ENCODE peak calls at places on chromosomes 1 and 21, in four cellular contexts. One of them, this sample, is unnamed.

GRCh38 chr1:173733912-173734311 is 19.1 kb downstream of the KLHL20 start:
- DNase-seq in uterus: no peak
- DNase-seq in amniotic stem cell: no peak
- DNase-seq in fibroblast of the conjunctiva: no peak
- DNase-seq in this sample: no peak

GRCh38 chr1:5847013-5847654 is 145.1 kb downstream of the NPHP4 start:
- DNase-seq in amniotic stem cell: no peak
- DNase-seq in uterus: no peak
- DNase-seq in fibroblast of the conjunctiva: no peak
- DNase-seq in this sample: peak; percentile 50

GRCh38 chr1:110555807-110556470 is 37.0 kb upstream of the KCNA10 start:
- DNase-seq in amniotic stem cell: no peak
- DNase-seq in fibroblast of the conjunctiva: no peak
- DNase-seq in uterus: peak; percentile 40
- DNase-seq in this sample: no peak

GRCh38 chr21:17466166-17466565 is 46.7 kb upstream of the CXADR start:
- DNase-seq in amniotic stem cell: no peak
- DNase-seq in uterus: no peak
- DNase-seq in fibroblast of the conjunctiva: no peak
- DNase-seq in this sample: peak; percentile 28

GRCh38 chr1:175204285-175204684 is 11.7 kb upstream of the KIAA0040 start:
- DNase-seq in fibroblast of the conjunctiva: no peak
- DNase-seq in amniotic stem cell: no peak
- DNase-seq in uterus: no peak
- DNase-seq in this sample: no peak

GRCh38 chr1:119551218-119551617 is 44.2 kb downstream of the HSD3B1 start:
- DNase-seq in uterus: no peak
- DNase-seq in fibroblast of the conjunctiva: no peak
- DNase-seq in amniotic stem cell: no peak
- DNase-seq in this sample: no peak

GRCh38 chr1:172638885-172639831 is 19.7 kb upstream of the FASLG start:
- DNase-seq in fibroblast of the conjunctiva: peak; percentile 21
- DNase-seq in uterus: no peak
- DNase-seq in amniotic stem cell: peak; percentile 16
- DNase-seq in this sample: peak; percentile 46

GRCh38 chr1:85363526-85363925 is 87.1 kb upstream of the BCL10 start:
- DNase-seq in uterus: no peak
- DNase-seq in fibroblast of the conjunctiva: no peak
- DNase-seq in amniotic stem cell: no peak
- DNase-seq in this sample: no peak

GRCh38 chr1:160826546-160826945 is 30.6 kb downstream of the LY9 start:
- DNase-seq in amniotic stem cell: no peak
- DNase-seq in uterus: no peak
- DNase-seq in fibroblast of the conjunctiva: no peak
- DNase-seq in this sample: no peak

GRCh38 chr1:59408608-59409007 is 111.7 kb downstream of the FGGY start:
- DNase-seq in uterus: no peak
- DNase-seq in fibroblast of the conjunctiva: no peak
- DNase-seq in amniotic stem cell: no peak
- DNase-seq in this sample: peak; percentile 47

GRCh38 chr1:85862456-85862855 is 154.2 kb upstream of the ZNHIT6 start:
- DNase-seq in fibroblast of the conjunctiva: no peak
- DNase-seq in amniotic stem cell: no peak
- DNase-seq in uterus: no peak
- DNase-seq in this sample: no peak

GRCh38 chr1:222592171-222592570 is 2.4 kb upstream of the TAF1A start:
- DNase-seq in amniotic stem cell: no peak
- DNase-seq in uterus: no peak
- DNase-seq in fibroblast of the conjunctiva: no peak
- DNase-seq in this sample: no peak

GRCh38 chr1:26959722-26960624 is at the start of gene KDF1:
- DNase-seq in fibroblast of the conjunctiva: no peak
- DNase-seq in uterus: no peak
- DNase-seq in amniotic stem cell: no peak
- DNase-seq in this sample: no peak

GRCh38 chr1:28115267-28115666 is 26.9 kb upstream of the EYA3 start:
- DNase-seq in amniotic stem cell: no peak
- DNase-seq in uterus: no peak
- DNase-seq in fibroblast of the conjunctiva: no peak
- DNase-seq in this sample: no peak

GRCh38 chr1:178126790-178127189 is 32.9 kb downstream of the RASAL2 start:
- DNase-seq in amniotic stem cell: peak; percentile 65
- DNase-seq in fibroblast of the conjunctiva: peak; percentile 62
- DNase-seq in uterus: no peak
- DNase-seq in this sample: peak; percentile 75

GRCh38 chr1:203271018-203271743 is 34.1 kb upstream of the BTG2 start:
- DNase-seq in uterus: peak; percentile 63
- DNase-seq in amniotic stem cell: peak; percentile 32
- DNase-seq in fibroblast of the conjunctiva: peak; percentile 53
- DNase-seq in this sample: peak; percentile 77

GRCh38 chr1:168709407-168709891 is 19.6 kb downstream of the DPT start:
- DNase-seq in fibroblast of the conjunctiva: peak; percentile 12
- DNase-seq in amniotic stem cell: no peak
- DNase-seq in uterus: peak; percentile 17
- DNase-seq in this sample: peak; percentile 67

GRCh38 chr1:212482006-212482351 is 49.3 kb downstream of the NENF start:
- DNase-seq in fibroblast of the conjunctiva: peak; percentile 49
- DNase-seq in uterus: no peak
- DNase-seq in amniotic stem cell: no peak
- DNase-seq in this sample: peak; percentile 51

GRCh38 chr21:28875078-28875477 is 117.6 kb downstream of the LTN1 start:
- DNase-seq in fibroblast of the conjunctiva: no peak
- DNase-seq in amniotic stem cell: no peak
- DNase-seq in uterus: no peak
- DNase-seq in this sample: no peak

GRCh38 chr1:53967409-53968124 is 21.4 kb downstream of the LRRC42 start:
- DNase-seq in amniotic stem cell: no peak
- DNase-seq in uterus: no peak
- DNase-seq in fibroblast of the conjunctiva: no peak
- DNase-seq in this sample: no peak

GRCh38 chr1:230542681-230543080 is 99.6 kb upstream of the COG2 start:
- DNase-seq in uterus: no peak
- DNase-seq in amniotic stem cell: no peak
- DNase-seq in fibroblast of the conjunctiva: no peak
- DNase-seq in this sample: no peak

GRCh38 chr1:77825356-77825709 is 45.9 kb downstream of the MIGA1 start:
- DNase-seq in amniotic stem cell: no peak
- DNase-seq in uterus: no peak
- DNase-seq in fibroblast of the conjunctiva: peak; percentile 85
- DNase-seq in this sample: peak; percentile 70

GRCh38 chr1:207021139-207021861 is 11.3 kb downstream of the C1orf116 start:
- DNase-seq in amniotic stem cell: no peak
- DNase-seq in fibroblast of the conjunctiva: no peak
- DNase-seq in uterus: no peak
- DNase-seq in this sample: peak; percentile 14

GRCh38 chr1:56415258-56415657 is 164.1 kb downstream of the PLPP3 start:
- DNase-seq in fibroblast of the conjunctiva: no peak
- DNase-seq in amniotic stem cell: no peak
- DNase-seq in uterus: no peak
- DNase-seq in this sample: no peak

GRCh38 chr1:41533731-41534080 is 49.2 kb upstream of the EDN2 start:
- DNase-seq in amniotic stem cell: no peak
- DNase-seq in fibroblast of the conjunctiva: no peak
- DNase-seq in uterus: peak; percentile 8
- DNase-seq in this sample: no peak

GRCh38 chr1:174954686-174955669 is 44.8 kb upstream of the CACYBP start:
- DNase-seq in fibroblast of the conjunctiva: no peak
- DNase-seq in uterus: no peak
- DNase-seq in amniotic stem cell: no peak
- DNase-seq in this sample: no peak

GRCh38 chr21:45461369-45461750 is 56.4 kb downstream of the COL18A1 start:
- DNase-seq in uterus: no peak
- DNase-seq in fibroblast of the conjunctiva: no peak
- DNase-seq in amniotic stem cell: no peak
- DNase-seq in this sample: no peak

GRCh38 chr1:157784801-157785200 is 7.9 kb upstream of the FCRL2 start:
- DNase-seq in uterus: no peak
- DNase-seq in fibroblast of the conjunctiva: no peak
- DNase-seq in amniotic stem cell: no peak
- DNase-seq in this sample: no peak

GRCh38 chr21:17270234-17270633 is 242.6 kb upstream of the CXADR start:
- DNase-seq in fibroblast of the conjunctiva: peak; percentile 61
- DNase-seq in uterus: peak; percentile 66
- DNase-seq in amniotic stem cell: no peak
- DNase-seq in this sample: peak; percentile 75

GRCh38 chr1:244316986-244317655 is 134.6 kb downstream of the ADSS2 start:
- DNase-seq in amniotic stem cell: no peak
- DNase-seq in fibroblast of the conjunctiva: no peak
- DNase-seq in uterus: no peak
- DNase-seq in this sample: no peak

GRCh38 chr1:206663832-206664652 is 20.7 kb upstream of the MAPKAPK2 start:
- DNase-seq in fibroblast of the conjunctiva: peak; percentile 48
- DNase-seq in amniotic stem cell: peak; percentile 35
- DNase-seq in uterus: peak; percentile 67
- DNase-seq in this sample: peak; percentile 85

GRCh38 chr1:34132161-34132420 is 32.9 kb downstream of the CSMD2 start:
- DNase-seq in amniotic stem cell: no peak
- DNase-seq in uterus: no peak
- DNase-seq in fibroblast of the conjunctiva: no peak
- DNase-seq in this sample: no peak

GRCh38 chr21:38819719-38820147 is 14.0 kb downstream of the ETS2 start:
- DNase-seq in amniotic stem cell: no peak
- DNase-seq in uterus: no peak
- DNase-seq in fibroblast of the conjunctiva: no peak
- DNase-seq in this sample: peak; percentile 67

GRCh38 chr21:42461881-42462877 is 33.8 kb downstream of the RSPH1 start:
- DNase-seq in amniotic stem cell: no peak
- DNase-seq in fibroblast of the conjunctiva: no peak
- DNase-seq in uterus: no peak
- DNase-seq in this sample: no peak

GRCh38 chr1:168145184-168146159 is 8.7 kb upstream of the GPR161 start:
- DNase-seq in amniotic stem cell: peak; percentile 55
- DNase-seq in uterus: peak; percentile 89
- DNase-seq in fibroblast of the conjunctiva: peak; percentile 68
- DNase-seq in this sample: peak; percentile 93

GRCh38 chr1:99328171-99328570 is 63.9 kb downstream of the PLPPR4 start:
- DNase-seq in uterus: no peak
- DNase-seq in fibroblast of the conjunctiva: no peak
- DNase-seq in amniotic stem cell: no peak
- DNase-seq in this sample: no peak